ENCODE peak calls at places on chromosomes 2 and 18, in eight cellular contexts. One of them, this sample, is unnamed.

GRCh38 chr18:42534313-42534712 is 579.3 kb downstream of the PIK3C3 start:
- DNase-seq in activated naive CD8-positive, alpha-beta T cell treated with anti-CD3 and anti-CD28 coated beads, Interleukin-2, amount 50 U/mL, for 24 hours: no peak
- DNase-seq in AG20443: no peak
- DNase-seq in naive B cell: no peak
- DNase-seq in GM10248: no peak
- DNase-seq in activated naive CD4-positive, alpha-beta T cell treated with anti-CD3 and anti-CD28 coated beads, Interleukin-2, amount 50 U/mL, for 72 hours: no peak
- DNase-seq in activated CD4-positive, alpha-beta T cell treated with anti-CD3 and anti-CD28 coated beads, Interleukin-2, amount 50 U/mL, for 1 hour: no peak
- DNase-seq in M059J: no peak
- DNase-seq in this sample: no peak

GRCh38 chr18:42781298-42781815 is 334.1 kb downstream of the RIT2 start:
- DNase-seq in activated naive CD8-positive, alpha-beta T cell treated with anti-CD3 and anti-CD28 coated beads, Interleukin-2, amount 50 U/mL, for 24 hours: no peak
- DNase-seq in activated CD4-positive, alpha-beta T cell treated with anti-CD3 and anti-CD28 coated beads, Interleukin-2, amount 50 U/mL, for 1 hour: no peak
- DNase-seq in GM10248: no peak
- DNase-seq in activated naive CD4-positive, alpha-beta T cell treated with anti-CD3 and anti-CD28 coated beads, Interleukin-2, amount 50 U/mL, for 72 hours: no peak
- DNase-seq in M059J: no peak
- DNase-seq in AG20443: no peak
- DNase-seq in naive B cell: no peak
- DNase-seq in this sample: no peak

GRCh38 chr2:231387904-231388724 is 7.4 kb upstream of the B3GNT7 start:
- DNase-seq in activated CD4-positive, alpha-beta T cell treated with anti-CD3 and anti-CD28 coated beads, Interleukin-2, amount 50 U/mL, for 1 hour: no peak
- DNase-seq in activated naive CD8-positive, alpha-beta T cell treated with anti-CD3 and anti-CD28 coated beads, Interleukin-2, amount 50 U/mL, for 24 hours: no peak
- DNase-seq in AG20443: peak; percentile 55
- DNase-seq in M059J: peak; percentile 85
- DNase-seq in activated naive CD4-positive, alpha-beta T cell treated with anti-CD3 and anti-CD28 coated beads, Interleukin-2, amount 50 U/mL, for 72 hours: no peak
- DNase-seq in naive B cell: no peak
- DNase-seq in GM10248: no peak
- DNase-seq in this sample: no peak

GRCh38 chr2:23940262-23940975 is at the start of gene UBXN2A:
- DNase-seq in M059J: peak; percentile 73
- DNase-seq in AG20443: peak; percentile 96
- DNase-seq in activated naive CD4-positive, alpha-beta T cell treated with anti-CD3 and anti-CD28 coated beads, Interleukin-2, amount 50 U/mL, for 72 hours: peak; percentile 87
- DNase-seq in GM10248: peak; percentile 89
- DNase-seq in activated naive CD8-positive, alpha-beta T cell treated with anti-CD3 and anti-CD28 coated beads, Interleukin-2, amount 50 U/mL, for 24 hours: peak; percentile 81
- DNase-seq in naive B cell: peak; percentile 79
- DNase-seq in activated CD4-positive, alpha-beta T cell treated with anti-CD3 and anti-CD28 coated beads, Interleukin-2, amount 50 U/mL, for 1 hour: peak; percentile 69
- DNase-seq in this sample: no peak

GRCh38 chr18:23824704-23825103 is 135.5 kb downstream of the LAMA3 start:
- DNase-seq in activated CD4-positive, alpha-beta T cell treated with anti-CD3 and anti-CD28 coated beads, Interleukin-2, amount 50 U/mL, for 1 hour: no peak
- DNase-seq in AG20443: no peak
- DNase-seq in activated naive CD8-positive, alpha-beta T cell treated with anti-CD3 and anti-CD28 coated beads, Interleukin-2, amount 50 U/mL, for 24 hours: no peak
- DNase-seq in activated naive CD4-positive, alpha-beta T cell treated with anti-CD3 and anti-CD28 coated beads, Interleukin-2, amount 50 U/mL, for 72 hours: no peak
- DNase-seq in GM10248: no peak
- DNase-seq in M059J: peak; percentile 69
- DNase-seq in naive B cell: no peak
- DNase-seq in this sample: no peak

GRCh38 chr2:161068670-161069069 is 91.6 kb upstream of the TANK start:
- DNase-seq in AG20443: no peak
- DNase-seq in naive B cell: no peak
- DNase-seq in activated naive CD4-positive, alpha-beta T cell treated with anti-CD3 and anti-CD28 coated beads, Interleukin-2, amount 50 U/mL, for 72 hours: no peak
- DNase-seq in activated naive CD8-positive, alpha-beta T cell treated with anti-CD3 and anti-CD28 coated beads, Interleukin-2, amount 50 U/mL, for 24 hours: no peak
- DNase-seq in M059J: peak; percentile 36
- DNase-seq in activated CD4-positive, alpha-beta T cell treated with anti-CD3 and anti-CD28 coated beads, Interleukin-2, amount 50 U/mL, for 1 hour: no peak
- DNase-seq in GM10248: no peak
- DNase-seq in this sample: no peak

GRCh38 chr2:223834431-223834830 is 3.0 kb downstream of the AP1S3 start:
- DNase-seq in activated naive CD4-positive, alpha-beta T cell treated with anti-CD3 and anti-CD28 coated beads, Interleukin-2, amount 50 U/mL, for 72 hours: no peak
- DNase-seq in activated CD4-positive, alpha-beta T cell treated with anti-CD3 and anti-CD28 coated beads, Interleukin-2, amount 50 U/mL, for 1 hour: no peak
- DNase-seq in activated naive CD8-positive, alpha-beta T cell treated with anti-CD3 and anti-CD28 coated beads, Interleukin-2, amount 50 U/mL, for 24 hours: no peak
- DNase-seq in naive B cell: no peak
- DNase-seq in AG20443: no peak
- DNase-seq in GM10248: no peak
- DNase-seq in M059J: no peak
- DNase-seq in this sample: no peak

GRCh38 chr2:102154364-102154763 is 11.8 kb downstream of the IL1R1 start:
- DNase-seq in activated CD4-positive, alpha-beta T cell treated with anti-CD3 and anti-CD28 coated beads, Interleukin-2, amount 50 U/mL, for 1 hour: no peak
- DNase-seq in activated naive CD4-positive, alpha-beta T cell treated with anti-CD3 and anti-CD28 coated beads, Interleukin-2, amount 50 U/mL, for 72 hours: no peak
- DNase-seq in AG20443: no peak
- DNase-seq in M059J: no peak
- DNase-seq in activated naive CD8-positive, alpha-beta T cell treated with anti-CD3 and anti-CD28 coated beads, Interleukin-2, amount 50 U/mL, for 24 hours: no peak
- DNase-seq in GM10248: no peak
- DNase-seq in naive B cell: no peak
- DNase-seq in this sample: no peak

GRCh38 chr2:19801367-19802087 is 100.3 kb downstream of the TTC32 start:
- DNase-seq in activated naive CD4-positive, alpha-beta T cell treated with anti-CD3 and anti-CD28 coated beads, Interleukin-2, amount 50 U/mL, for 72 hours: no peak
- DNase-seq in GM10248: no peak
- DNase-seq in activated naive CD8-positive, alpha-beta T cell treated with anti-CD3 and anti-CD28 coated beads, Interleukin-2, amount 50 U/mL, for 24 hours: no peak
- DNase-seq in naive B cell: no peak
- DNase-seq in AG20443: peak; percentile 96
- DNase-seq in M059J: peak; percentile 97
- DNase-seq in activated CD4-positive, alpha-beta T cell treated with anti-CD3 and anti-CD28 coated beads, Interleukin-2, amount 50 U/mL, for 1 hour: no peak
- DNase-seq in this sample: no peak

GRCh38 chr2:57878573-57878910 is 168.1 kb upstream of the VRK2 start:
- DNase-seq in activated CD4-positive, alpha-beta T cell treated with anti-CD3 and anti-CD28 coated beads, Interleukin-2, amount 50 U/mL, for 1 hour: no peak
- DNase-seq in M059J: no peak
- DNase-seq in activated naive CD8-positive, alpha-beta T cell treated with anti-CD3 and anti-CD28 coated beads, Interleukin-2, amount 50 U/mL, for 24 hours: no peak
- DNase-seq in naive B cell: no peak
- DNase-seq in AG20443: no peak
- DNase-seq in activated naive CD4-positive, alpha-beta T cell treated with anti-CD3 and anti-CD28 coated beads, Interleukin-2, amount 50 U/mL, for 72 hours: no peak
- DNase-seq in GM10248: no peak
- DNase-seq in this sample: no peak

GRCh38 chr2:222228046-222228445 is 70.8 kb downstream of the PAX3 start:
- DNase-seq in activated naive CD8-positive, alpha-beta T cell treated with anti-CD3 and anti-CD28 coated beads, Interleukin-2, amount 50 U/mL, for 24 hours: no peak
- DNase-seq in activated naive CD4-positive, alpha-beta T cell treated with anti-CD3 and anti-CD28 coated beads, Interleukin-2, amount 50 U/mL, for 72 hours: no peak
- DNase-seq in activated CD4-positive, alpha-beta T cell treated with anti-CD3 and anti-CD28 coated beads, Interleukin-2, amount 50 U/mL, for 1 hour: no peak
- DNase-seq in GM10248: no peak
- DNase-seq in M059J: no peak
- DNase-seq in AG20443: no peak
- DNase-seq in naive B cell: no peak
- DNase-seq in this sample: no peak

GRCh38 chr2:129006135-129006885 is 687.6 kb upstream of the HS6ST1 start:
- DNase-seq in AG20443: peak; percentile 1
- DNase-seq in M059J: no peak
- DNase-seq in GM10248: no peak
- DNase-seq in activated CD4-positive, alpha-beta T cell treated with anti-CD3 and anti-CD28 coated beads, Interleukin-2, amount 50 U/mL, for 1 hour: no peak
- DNase-seq in naive B cell: no peak
- DNase-seq in activated naive CD8-positive, alpha-beta T cell treated with anti-CD3 and anti-CD28 coated beads, Interleukin-2, amount 50 U/mL, for 24 hours: no peak
- DNase-seq in activated naive CD4-positive, alpha-beta T cell treated with anti-CD3 and anti-CD28 coated beads, Interleukin-2, amount 50 U/mL, for 72 hours: no peak
- DNase-seq in this sample: no peak